ENCODE peak calls at places on chromosome 13, in five cellular contexts. One of them, this sample, is unnamed.

GRCh38 chr13:32914686-32915085 is 101.5 kb upstream of the KL start:
- DNase-seq in stimulated activated CD8-positive, alpha-beta memory T cell treated with anti-CD3 and anti-CD28 coated beads, Interleukin-2, amount 100 ng/mL, for 1 hour: no peak
- DNase-seq in activated CD8-positive, alpha-beta memory T cell treated with anti-CD3 and anti-CD28 coated beads for 1 hour: no peak
- DNase-seq in mesothelial cell of epicardium: no peak
- DNase-seq in stomach: no peak
- DNase-seq in this sample: no peak

GRCh38 chr13:50248537-50249521 is 233.6 kb downstream of the KCNRG start:
- DNase-seq in stimulated activated CD8-positive, alpha-beta memory T cell treated with anti-CD3 and anti-CD28 coated beads, Interleukin-2, amount 100 ng/mL, for 1 hour: no peak
- DNase-seq in activated CD8-positive, alpha-beta memory T cell treated with anti-CD3 and anti-CD28 coated beads for 1 hour: no peak
- DNase-seq in mesothelial cell of epicardium: no peak
- DNase-seq in stomach: no peak
- DNase-seq in this sample: no peak

GRCh38 chr13:44331912-44332840 is 41.4 kb upstream of the SERP2 start:
- DNase-seq in stimulated activated CD8-positive, alpha-beta memory T cell treated with anti-CD3 and anti-CD28 coated beads, Interleukin-2, amount 100 ng/mL, for 1 hour: no peak
- DNase-seq in activated CD8-positive, alpha-beta memory T cell treated with anti-CD3 and anti-CD28 coated beads for 1 hour: no peak
- DNase-seq in mesothelial cell of epicardium: peak
- DNase-seq in stomach: no peak
- DNase-seq in this sample: no peak

GRCh38 chr13:41365636-41366035 is 54.6 kb downstream of the NAA16 start:
- DNase-seq in stimulated activated CD8-positive, alpha-beta memory T cell treated with anti-CD3 and anti-CD28 coated beads, Interleukin-2, amount 100 ng/mL, for 1 hour: no peak
- DNase-seq in activated CD8-positive, alpha-beta memory T cell treated with anti-CD3 and anti-CD28 coated beads for 1 hour: no peak
- DNase-seq in mesothelial cell of epicardium: no peak
- DNase-seq in stomach: no peak
- DNase-seq in this sample: no peak

GRCh38 chr13:57673197-57673596 is 41.7 kb downstream of the PCDH17 start:
- DNase-seq in stimulated activated CD8-positive, alpha-beta memory T cell treated with anti-CD3 and anti-CD28 coated beads, Interleukin-2, amount 100 ng/mL, for 1 hour: no peak
- DNase-seq in activated CD8-positive, alpha-beta memory T cell treated with anti-CD3 and anti-CD28 coated beads for 1 hour: no peak
- DNase-seq in mesothelial cell of epicardium: no peak
- DNase-seq in stomach: no peak
- DNase-seq in this sample: no peak

GRCh38 chr13:45658586-45659235 is 43.2 kb upstream of the ERICH6B start:
- DNase-seq in stimulated activated CD8-positive, alpha-beta memory T cell treated with anti-CD3 and anti-CD28 coated beads, Interleukin-2, amount 100 ng/mL, for 1 hour: no peak
- DNase-seq in activated CD8-positive, alpha-beta memory T cell treated with anti-CD3 and anti-CD28 coated beads for 1 hour: no peak
- DNase-seq in mesothelial cell of epicardium: no peak
- DNase-seq in stomach: no peak
- DNase-seq in this sample: no peak

GRCh38 chr13:60838581-60838980 is 441.6 kb downstream of the TDRD3 start:
- DNase-seq in stimulated activated CD8-positive, alpha-beta memory T cell treated with anti-CD3 and anti-CD28 coated beads, Interleukin-2, amount 100 ng/mL, for 1 hour: no peak
- DNase-seq in activated CD8-positive, alpha-beta memory T cell treated with anti-CD3 and anti-CD28 coated beads for 1 hour: no peak
- DNase-seq in mesothelial cell of epicardium: no peak
- DNase-seq in stomach: no peak
- DNase-seq in this sample: peak

GRCh38 chr13:35648109-35648508 is 171.6 kb upstream of the MAB21L1 start:
- DNase-seq in stimulated activated CD8-positive, alpha-beta memory T cell treated with anti-CD3 and anti-CD28 coated beads, Interleukin-2, amount 100 ng/mL, for 1 hour: no peak
- DNase-seq in activated CD8-positive, alpha-beta memory T cell treated with anti-CD3 and anti-CD28 coated beads for 1 hour: no peak
- DNase-seq in mesothelial cell of epicardium: no peak
- DNase-seq in stomach: no peak
- DNase-seq in this sample: no peak

GRCh38 chr13:23655321-23655720 is 85.1 kb downstream of the TNFRSF19 start:
- DNase-seq in stimulated activated CD8-positive, alpha-beta memory T cell treated with anti-CD3 and anti-CD28 coated beads, Interleukin-2, amount 100 ng/mL, for 1 hour: no peak
- DNase-seq in activated CD8-positive, alpha-beta memory T cell treated with anti-CD3 and anti-CD28 coated beads for 1 hour: no peak
- DNase-seq in mesothelial cell of epicardium: no peak
- DNase-seq in stomach: no peak
- DNase-seq in this sample: no peak